ENCODE peak calls at places on chromosome 11, in seven cellular contexts. K is neural crest cell, S is MCF 10A, C is mucosa of descending colon, J is AG04450, W is spleen, G is tibial artery. F is an unnamed sample.

GRCh38 chr11:44007746-44008501 is 39.9 kb upstream of the ACCSL start:
- DNase-seq in K (no peak), G (peak; percentile 6), J (no peak), W (no peak), S (no peak), C (no peak), F (peak; percentile 23)

GRCh38 chr11:21567628-21568290 is 625.1 kb upstream of the ANO5 start:
- DNase-seq in W (no peak), C (no peak), S (no peak), G (no peak), J (no peak), K (no peak), F (peak; percentile 17)

GRCh38 chr11:24298126-24298525 is 198.7 kb upstream of the LUZP2 start:
- DNase-seq in S (no peak), C (no peak), J (no peak), G (no peak), W (no peak), K (no peak), F (no peak)

GRCh38 chr11:130180491-130180890 is 20.9 kb downstream of the ST14 start:
- DNase-seq in G (no peak), W (no peak), J (no peak), K (no peak), C (no peak), S (peak; percentile 22), F (peak; percentile 82)

GRCh38 chr11:34214961-34215805 is 109.8 kb downstream of the NAT10 start:
- DNase-seq in C (no peak), S (peak; percentile 49), G (no peak), J (no peak), K (no peak), W (no peak), F (peak; percentile 95)

GRCh38 chr11:10906521-10906920 is 48.7 kb upstream of the ZBED5 start:
- DNase-seq in G (no peak), S (peak; percentile 30), K (no peak), W (no peak), C (no peak), J (no peak), F (no peak)

GRCh38 chr11:32432565-32433248 is 2.6 kb downstream of the WT1 start:
- DNase-seq in C (no peak), K (no peak), S (no peak), W (no peak), G (no peak), J (no peak), F (no peak)

GRCh38 chr11:120830092-120830491 is 193.8 kb upstream of the TBCEL start:
- DNase-seq in S (no peak), J (no peak), G (no peak), C (no peak), K (no peak), W (peak; percentile 39), F (no peak)

GRCh38 chr11:71484248-71485062 is 31.5 kb downstream of the NADSYN1 start:
- DNase-seq in S (no peak), W (peak; percentile 59), J (no peak), G (no peak), C (no peak), K (no peak), F (no peak)

GRCh38 chr11:108672113-108672512 is 7.2 kb downstream of the DDX10 start:
- DNase-seq in W (no peak), J (no peak), G (no peak), K (no peak), C (no peak), S (peak; percentile 21), F (no peak)

GRCh38 chr11:1229471-1230120 is 6.7 kb downstream of the MUC5B start:
- DNase-seq in K (no peak), S (no peak), W (peak; percentile 65), J (no peak), C (peak; percentile 36), G (no peak), F (no peak)

GRCh38 chr11:124170801-124171586 is 12.2 kb upstream of the OR10D3 start:
- DNase-seq in C (no peak), G (no peak), K (no peak), S (no peak), J (no peak), W (no peak), F (no peak)

GRCh38 chr11:7422544-7423331 is 62.6 kb upstream of the OLFML1 start:
- DNase-seq in K (no peak), W (no peak), J (no peak), G (no peak), S (no peak), C (no peak), F (no peak)

GRCh38 chr11:110172666-110173065 is 79.5 kb downstream of the ZC3H12C start:
- DNase-seq in W (no peak), S (no peak), G (no peak), J (no peak), K (no peak), C (no peak), F (no peak)

GRCh38 chr11:69797737-69798528 is 21.3 kb downstream of the FGF3 start:
- DNase-seq in S (no peak), W (no peak), J (no peak), C (no peak), G (no peak), K (no peak), F (no peak)

GRCh38 chr11:56163804-56164203 is 3.7 kb upstream of the OR8K5 start:
- DNase-seq in K (no peak), C (no peak), S (no peak), G (no peak), J (no peak), W (no peak), F (no peak)

GRCh38 chr11:117900720-117901440 is 24.4 kb upstream of the FXYD6 start:
- DNase-seq in C (no peak), W (peak; percentile 63), K (no peak), S (peak; percentile 29), G (no peak), J (no peak), F (peak; percentile 78)

GRCh38 chr11:131763193-131763890 is 392.9 kb downstream of the NTM start:
- DNase-seq in K (no peak), W (no peak), J (no peak), G (no peak), S (no peak), C (no peak), F (no peak)

GRCh38 chr11:44205358-44205757 is 104.6 kb downstream of the ALX4 start:
- DNase-seq in S (no peak), K (no peak), W (no peak), C (no peak), G (no peak), J (no peak), F (no peak)

GRCh38 chr11:16505481-16505880 is 149.1 kb upstream of the SOX6 start:
- DNase-seq in G (no peak), J (no peak), C (no peak), W (no peak), K (no peak), S (no peak), F (no peak)

GRCh38 chr11:70785372-70785771 is 387.0 kb downstream of the CTTN start:
- DNase-seq in G (no peak), J (no peak), C (no peak), W (no peak), S (no peak), K (no peak), F (no peak)

GRCh38 chr11:33735426-33736147 is 636 bp downstream of the CD59 start:
- DNase-seq in J (no peak), S (peak; percentile 46), G (peak; percentile 46), K (no peak), C (peak; percentile 64), W (peak; percentile 81), F (peak; percentile 56)

GRCh38 chr11:132911186-132911585 is 621.1 kb downstream of the OPCML start:
- DNase-seq in K (no peak), S (no peak), G (no peak), J (peak; percentile 4), C (no peak), W (no peak), F (peak; percentile 65)

GRCh38 chr11:77082838-77083552 is 16.2 kb downstream of the CAPN5 start:
- DNase-seq in J (no peak), S (no peak), K (no peak), G (peak; percentile 71), C (peak; percentile 68), W (peak; percentile 88), F (no peak)

GRCh38 chr11:68040957-68041591 is 2.2 kb downstream of the TCIRG1 start:
- DNase-seq in W (peak; percentile 84), J (no peak), K (no peak), G (no peak), S (no peak), C (no peak), F (no peak)

GRCh38 chr11:2397005-2397404 is 3.5 kb upstream of the TSSC4 start:
- DNase-seq in K (no peak), G (no peak), S (no peak), C (no peak), J (no peak), W (no peak), F (no peak)

GRCh38 chr11:120331301-120331966 is 4.8 kb upstream of the ARHGEF12 start:
- DNase-seq in K (no peak), S (peak; percentile 69), W (no peak), C (no peak), J (peak; percentile 62), G (no peak), F (peak; percentile 88)

GRCh38 chr11:86214710-86215109 is 29.8 kb upstream of the EED start:
- DNase-seq in J (no peak), K (no peak), W (no peak), S (no peak), G (no peak), C (no peak), F (peak; percentile 82)

GRCh38 chr11:74748211-74749126 is at the start of gene RNF169:
- DNase-seq in G (peak; percentile 98), J (peak; percentile 87), S (peak; percentile 96), K (peak; percentile 85), C (peak; percentile 95), W (peak; percentile 97), F (peak; percentile 97)

GRCh38 chr11:100731471-100731870 is 44.4 kb downstream of the ARHGAP42 start:
- DNase-seq in J (no peak), K (no peak), C (no peak), S (no peak), G (no peak), W (no peak), F (no peak)
- TF ChIP-seq CTCF in J (no peak), K (no peak), C (no peak), S (no peak), G (no peak), W (no peak), F (no peak)

DNA sequence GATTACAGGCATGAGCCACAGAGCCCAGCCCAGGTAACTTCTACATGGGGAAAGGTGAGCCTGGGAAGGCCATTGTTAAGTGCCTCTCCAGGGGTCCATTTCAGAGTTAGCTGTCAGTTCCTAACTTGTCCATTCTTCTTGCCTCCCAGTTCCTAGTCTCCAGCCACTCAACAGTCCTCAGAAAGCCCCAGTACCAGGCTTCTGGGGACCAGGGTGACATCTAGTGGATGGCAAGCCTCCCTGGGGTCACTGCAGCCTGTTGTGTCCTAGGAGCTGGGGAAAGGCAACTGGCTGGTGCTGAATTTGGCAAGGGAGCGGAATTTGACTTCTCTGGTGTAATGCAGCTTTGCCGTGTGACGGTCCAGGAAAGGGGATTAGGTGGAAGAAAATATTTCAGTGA is 2.1 kb downstream of the LGALS12 start:
- DNase-seq in G (no peak), W (no peak), C (peak; percentile 40), K (no peak), J (no peak), S (peak; percentile 35), F (no peak)
- TF ChIP-seq CTCF in G (peak; percentile 24), W (peak; percentile 24), C (no peak), K (peak; percentile 36), J (no peak), S (no peak), F (peak; percentile 23)

GRCh38 chr11:93775289-93775688 is 8.8 kb upstream of the MED17 start:
- DNase-seq in W (no peak), S (peak; percentile 23), G (no peak), K (peak; percentile 44), J (no peak), C (peak; percentile 16), F (peak; percentile 12)
- TF ChIP-seq CTCF in W (no peak), S (no peak), G (no peak), K (peak; percentile 50), J (peak; percentile 22), C (no peak), F (no peak)

GRCh38 chr11:66495401-66495844 is 15.0 kb upstream of the BBS1 start:
- DNase-seq in W (no peak), G (no peak), K (no peak), S (peak; percentile 6), C (no peak), J (no peak), F (no peak)
- TF ChIP-seq CTCF in W (no peak), G (no peak), K (peak; percentile 39), S (peak; percentile 32), C (no peak), J (no peak), F (no peak)

F was measured in epithelial cell of esophagus.